ENCODE peak calls at places on chromosomes 12 and 14, in eight cellular contexts. W is left ventricle myocardium inferior, H is uterus, N is upper lobe of right lung, C is GM23338, B is transverse colon, Y is pancreas, E is astrocyte. K is an unnamed sample.
A peak's percentile ranks its signal among the peaks of the same experiment; 100 is the strongest.

GRCh38 chr12:24948452-24948815 is 467 bp downstream of the BCAT1 start:
- DNase-seq in W (no peak), H (peak; percentile 19), N (no peak), C (peak; percentile 62), B (no peak), Y (no peak), E (peak; percentile 52), K (peak; percentile 52)

GRCh38 chr14:93045965-93046695 is 69.6 kb downstream of the ITPK1 start:
- DNase-seq in W (no peak), H (no peak), N (no peak), C (no peak), B (no peak), Y (no peak), E (peak; percentile 94), K (peak; percentile 53)

GRCh38 chr12:75878382-75878720 is 153.2 kb downstream of the PHLDA1 start:
- DNase-seq in W (no peak), H (no peak), N (no peak), C (no peak), B (no peak), Y (no peak), E (no peak), K (peak; percentile 74)

GRCh38 chr12:92703777-92704176 is 988 bp downstream of the PLEKHG7 start:
- DNase-seq in W (no peak), H (no peak), N (no peak), C (peak; percentile 18), B (no peak), Y (no peak), E (no peak), K (no peak)

GRCh38 chr14:34883954-34884353 is 8.8 kb upstream of the BAZ1A start:
- DNase-seq in W (no peak), H (no peak), N (no peak), C (no peak), B (no peak), Y (no peak), E (no peak), K (no peak)

GRCh38 chr14:69039287-69039628 is 60.2 kb upstream of the ACTN1 start:
- DNase-seq in W (no peak), H (no peak), N (no peak), C (no peak), B (no peak), Y (no peak), E (peak; percentile 88), K (peak; percentile 72)

GRCh38 chr12:73181244-73181643 is 909.1 kb downstream of the TRHDE start:
- DNase-seq in W (no peak), H (no peak), N (no peak), C (no peak), B (no peak), Y (no peak), E (no peak), K (no peak)

GRCh38 chr14:64826845-64827244 is 52.9 kb downstream of the SPTB start:
- DNase-seq in W (no peak), H (no peak), N (no peak), C (no peak), B (no peak), Y (no peak), E (no peak), K (peak; percentile 40)

GRCh38 chr12:101414533-101415119 is 7.1 kb upstream of the ARL1 start:
- DNase-seq in W (no peak), H (no peak), N (no peak), C (peak; percentile 77), B (peak; percentile 19), Y (no peak), E (peak; percentile 25), K (peak; percentile 42)

GRCh38 chr12:82176761-82177490 is 181.3 kb downstream of the CCDC59 start:
- DNase-seq in W (no peak), H (no peak), N (no peak), C (peak; percentile 5), B (no peak), Y (no peak), E (peak; percentile 61), K (no peak)
- TF ChIP-seq CTCF in W (no peak), H (no peak), N (no peak), C (no peak), B (no peak), Y (no peak), E (no peak), K (no peak)

GRCh38 chr12:53976172-53976822 is 1.5 kb upstream of the HOTAIR start:
- DNase-seq in W (no peak), H (no peak), N (no peak), C (peak; percentile 73), B (no peak), Y (no peak), E (no peak), K (no peak)
- H3K27me3 ChIP-seq in W (peaks cover 100% of the 10 kb centered on the region), H (peaks cover 74% of the 10 kb centered on the region), N (peaks cover 99% of the 10 kb centered on the region), C (peaks cover 100% of the 10 kb centered on the region), B (peaks cover 100% of the 10 kb centered on the region), Y (peaks cover 4% of the 10 kb centered on the region), E (peaks cover 93% of the 10 kb centered on the region), K (peaks cover 8% of the 10 kb centered on the region)

GRCh38 chr14:89936654-89937185 is 17.8 kb downstream of the EFCAB11 start:
- DNase-seq in W (no peak), H (no peak), N (no peak), C (no peak), B (no peak), Y (no peak), E (no peak), K (no peak)
- TF ChIP-seq CTCF in W (no peak), H (no peak), N (no peak), C (no peak), B (no peak), Y (no peak), E (no peak), K (no peak)

GRCh38 chr14:51095854-51096823 is 1.2 kb upstream of the TRIM9 start:
- DNase-seq in W (no peak), H (peak; percentile 61), N (no peak), C (no peak), B (peak; percentile 18), Y (no peak), E (peak; percentile 46), K (peak; percentile 48)

GRCh38 chr14:51094901-51095853 is at the start of gene TRIM9:
- DNase-seq in W (peak; percentile 94), H (peak; percentile 96), N (peak; percentile 95), C (peak; percentile 100), B (peak; percentile 96), Y (peak; percentile 97), E (peak; percentile 94), K (peak; percentile 97)

GRCh38 chr14:51093371-51094281 is 1.3 kb downstream of the TRIM9 start:
- DNase-seq in W (peak; percentile 23), H (peak; percentile 44), N (no peak), C (peak; percentile 78), B (peak; percentile 54), Y (peak; percentile 61), E (no peak), K (peak; percentile 35)

GRCh38 chr14:51094282-51094821 is 553 bp downstream of the TRIM9 start:
- DNase-seq in W (no peak), H (no peak), N (peak; percentile 62), C (peak; percentile 60), B (no peak), Y (peak; percentile 61), E (no peak), K (no peak)

DNA sequence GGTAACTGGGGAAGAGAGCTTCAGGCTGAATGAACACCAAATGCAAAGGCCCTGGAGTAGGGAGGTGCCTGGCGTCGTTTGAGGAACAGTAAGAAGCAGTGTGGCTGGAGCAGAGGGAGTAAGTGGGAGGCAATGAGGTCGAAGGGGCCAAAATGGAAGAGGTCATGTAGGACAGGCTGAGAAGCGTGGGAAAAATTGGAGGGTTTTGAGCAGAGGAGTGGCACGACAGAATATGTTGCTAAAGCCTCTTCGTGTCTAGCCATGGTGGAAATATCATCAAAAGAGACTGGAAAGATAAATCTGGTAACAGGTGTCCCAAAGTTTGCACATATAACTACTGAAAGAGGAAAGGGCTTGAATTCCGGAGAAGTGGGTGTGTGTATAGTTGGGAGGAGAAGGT is 1.9 kb downstream of the TRIM9 start:
- DNase-seq in W (no peak), H (no peak), N (no peak), C (no peak), B (no peak), Y (no peak), E (no peak), K (no peak)
- H3K27me3 ChIP-seq in W (peaks cover 72% of the 10 kb centered on the region), H (no peaks in the 10 kb centered on the region), N (peaks cover 38% of the 10 kb centered on the region), C (peaks cover 53% of the 10 kb centered on the region), B (peaks cover 24% of the 10 kb centered on the region), Y (no peaks in the 10 kb centered on the region), E (peaks cover 21% of the 10 kb centered on the region), K (peaks cover 8% of the 10 kb centered on the region)

GRCh38 chr12:583251-583869 is 79.9 kb downstream of the NINJ2 start:
- DNase-seq in W (peak; percentile 82), H (no peak), N (no peak), C (no peak), B (no peak), Y (no peak), E (no peak), K (no peak)
- TF ChIP-seq CTCF in W (no peak), H (no peak), N (no peak), C (no peak), B (no peak), Y (no peak), E (no peak), K (no peak)

GRCh38 chr12:104356231-104357115 is 52.9 kb downstream of the EID3 start:
- DNase-seq in W (no peak), H (no peak), N (peak; percentile 48), C (no peak), B (no peak), Y (no peak), E (no peak), K (no peak)
- H3K27me3 ChIP-seq in W (no peaks in the 10 kb centered on the region), H (no peaks in the 10 kb centered on the region), N (no peaks in the 10 kb centered on the region), C (no peaks in the 10 kb centered on the region), B (no peaks in the 10 kb centered on the region), Y (no peaks in the 10 kb centered on the region), E (no peaks in the 10 kb centered on the region), K (no peaks in the 10 kb centered on the region)

GRCh38 chr14:97295108-97295710 is 498.0 kb downstream of the VRK1 start:
- DNase-seq in W (no peak), H (no peak), N (no peak), C (no peak), B (no peak), Y (no peak), E (no peak), K (no peak)

GRCh38 chr14:97301931-97302559 is 504.9 kb downstream of the VRK1 start:
- DNase-seq in W (no peak), H (no peak), N (no peak), C (peak; percentile 48), B (no peak), Y (no peak), E (no peak), K (no peak)

GRCh38 chr14:97298775-97299174 is 501.6 kb downstream of the VRK1 start:
- DNase-seq in W (no peak), H (no peak), N (no peak), C (no peak), B (no peak), Y (no peak), E (no peak), K (no peak)

GRCh38 chr14:97298331-97298730 is 501.1 kb downstream of the VRK1 start:
- DNase-seq in W (no peak), H (no peak), N (no peak), C (peak; percentile 67), B (no peak), Y (no peak), E (no peak), K (no peak)

GRCh38 chr14:97299661-97300060 is 502.5 kb downstream of the VRK1 start:
- DNase-seq in W (no peak), H (no peak), N (no peak), C (peak; percentile 50), B (no peak), Y (no peak), E (no peak), K (no peak)
- TF ChIP-seq CTCF in W (no peak), H (no peak), N (peak; percentile 14), C (peak; percentile 60), B (no peak), Y (no peak), E (no peak), K (no peak)

GRCh38 chr12:52614381-52615207 is 3.8 kb downstream of the KRT73 start:
- DNase-seq in W (no peak), H (no peak), N (peak; percentile 35), C (no peak), B (no peak), Y (no peak), E (no peak), K (peak; percentile 14)
- H3K27me3 ChIP-seq in W (peaks cover 73% of the 10 kb centered on the region), H (no peaks in the 10 kb centered on the region), N (peaks cover 15% of the 10 kb centered on the region), C (no peaks in the 10 kb centered on the region), B (peaks cover 13% of the 10 kb centered on the region), Y (no peaks in the 10 kb centered on the region), E (peaks cover 8% of the 10 kb centered on the region), K (peaks cover 4% of the 10 kb centered on the region)

K was measured in mammary epithelial cell.